ENCODE peak calls at places on chromosomes 16 and 17, in seven cellular contexts. H, X, J, B, Q, V and G are unnamed samples.

GRCh38 chr16:67150058-67150832 is 553 bp downstream of the B3GNT9 start:
- DNase-seq in H (peak; percentile 86), X (peak; percentile 86), J (peak; percentile 90), B (peak; percentile 31), Q (no peak), V (no peak), G (peak; percentile 83)

GRCh38 chr16:29983420-29984136 is 9.9 kb downstream of the TAOK2 start:
- DNase-seq in H (no peak), X (no peak), J (peak; percentile 73), B (no peak), Q (no peak), V (no peak), G (no peak)

GRCh38 chr17:71110326-71110725 is 941.0 kb downstream of the KCNJ2 start:
- DNase-seq in H (no peak), X (no peak), J (no peak), B (no peak), Q (peak; percentile 49), V (peak; percentile 12), G (no peak)

GRCh38 chr17:18213666-18214270 is 11.7 kb upstream of the LLGL1 start:
- DNase-seq in H (no peak), X (no peak), J (no peak), B (no peak), Q (no peak), V (no peak), G (no peak)

GRCh38 chr16:1177053-1177452 is 24.1 kb downstream of the CACNA1H start:
- DNase-seq in H (no peak), X (no peak), J (no peak), B (no peak), Q (no peak), V (no peak), G (no peak)

GRCh38 chr17:77451894-77452852 is 311.4 kb downstream of the SEC14L1 start:
- DNase-seq in H (peak; percentile 86), X (peak; percentile 90), J (peak; percentile 89), B (no peak), Q (no peak), V (no peak), G (peak; percentile 86)

GRCh38 chr17:16935241-16935663 is 36.7 kb downstream of the TNFRSF13B start:
- DNase-seq in H (no peak), X (no peak), J (no peak), B (no peak), Q (no peak), V (no peak), G (no peak)

GRCh38 chr16:117381-118365 is 20.8 kb downstream of the NPRL3 start:
- DNase-seq in H (peak; percentile 80), X (peak; percentile 74), J (peak; percentile 64), B (peak; percentile 36), Q (peak; percentile 59), V (peak; percentile 23), G (peak; percentile 95)

GRCh38 chr17:10870651-10871050 is 32.8 kb upstream of the PIRT start:
- DNase-seq in H (no peak), X (no peak), J (no peak), B (no peak), Q (no peak), V (no peak), G (no peak)

GRCh38 chr17:17723354-17724261 is 42.4 kb downstream of the RAI1 start:
- DNase-seq in H (peak; percentile 77), X (peak; percentile 85), J (peak; percentile 92), B (no peak), Q (no peak), V (no peak), G (peak; percentile 71)

DNA sequence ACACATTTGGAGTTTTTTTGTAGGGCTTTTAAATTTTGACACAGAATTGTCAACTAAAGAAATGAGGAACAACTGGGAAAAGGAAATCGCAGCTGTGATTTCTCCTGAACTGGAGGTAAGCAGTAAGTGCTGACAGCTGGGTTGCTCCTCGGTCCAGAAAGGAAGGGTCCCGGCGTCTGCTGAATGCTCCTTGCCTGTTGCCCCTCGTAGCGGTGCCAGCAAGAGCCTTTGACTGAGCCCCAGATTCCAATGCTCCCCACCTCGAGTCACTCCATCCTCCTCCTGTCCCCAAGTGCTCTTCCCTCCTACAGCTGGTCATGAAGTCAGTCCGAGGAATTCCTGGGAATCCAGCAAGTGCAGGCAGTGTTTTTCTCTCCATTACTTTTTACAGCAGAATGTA is 32.0 kb upstream of the ENDOV start:
- DNase-seq in H (no peak), X (no peak), J (no peak), B (no peak), Q (no peak), V (no peak), G (no peak)
- H3K36me3 ChIP-seq in H (no peaks in the 10 kb centered on the region), X (no peaks in the 10 kb centered on the region), J (peaks cover 56% of the 10 kb centered on the region), B (no peaks in the 10 kb centered on the region), Q (peaks cover 54% of the 10 kb centered on the region), V (peaks cover 16% of the 10 kb centered on the region), G (peaks cover 10% of the 10 kb centered on the region)

GRCh38 chr16:84294196-84295142 is at the start of gene WFDC1:
- DNase-seq in H (peak; percentile 37), X (peak; percentile 32), J (peak; percentile 70), B (no peak), Q (no peak), V (no peak), G (peak; percentile 43)
- TF ChIP-seq EZH2 in H (no peak), X (no peak), J (no peak), B (no peak), Q (no peak), V (no peak), G (no peak)

GRCh38 chr16:26765087-26765486 is 301.6 kb upstream of the C16orf82 start:
- DNase-seq in H (peak; percentile 24), X (peak; percentile 13), J (peak; percentile 54), B (no peak), Q (no peak), V (no peak), G (peak; percentile 22)
- TF ChIP-seq EZH2phosphoT487 in H (no peak), X (no peak), J (no peak), B (no peak), Q (no peak), V (no peak), G (no peak)

GRCh38 chr16:84992700-84993075 is 18.6 kb downstream of the ZDHHC7 start:
- DNase-seq in H (no peak), X (no peak), J (peak; percentile 69), B (no peak), Q (no peak), V (no peak), G (no peak)

GRCh38 chr16:84995666-84996065 is 15.7 kb downstream of the ZDHHC7 start:
- DNase-seq in H (no peak), X (no peak), J (no peak), B (no peak), Q (no peak), V (no peak), G (no peak)

GRCh38 chr16:84996365-84996764 is 15.0 kb downstream of the ZDHHC7 start:
- DNase-seq in H (no peak), X (no peak), J (no peak), B (no peak), Q (no peak), V (no peak), G (no peak)

GRCh38 chr16:84990782-84991181 is 20.6 kb downstream of the ZDHHC7 start:
- DNase-seq in H (no peak), X (no peak), J (no peak), B (no peak), Q (no peak), V (no peak), G (no peak)

GRCh38 chr16:84993926-84994325 is 17.4 kb downstream of the ZDHHC7 start:
- DNase-seq in H (no peak), X (no peak), J (no peak), B (no peak), Q (no peak), V (no peak), G (no peak)
- H3K36me3 ChIP-seq in H (no peaks in the 10 kb centered on the region), X (no peaks in the 10 kb centered on the region), J (no peaks in the 10 kb centered on the region), B (no peaks in the 10 kb centered on the region), Q (peaks cover 6% of the 10 kb centered on the region), V (peaks cover 28% of the 10 kb centered on the region), G (no peaks in the 10 kb centered on the region)

GRCh38 chr16:86498661-86499493 is 11.4 kb upstream of the FOXF1 start:
- DNase-seq in H (peak; percentile 56), X (no peak), J (no peak), B (no peak), Q (no peak), V (no peak), G (no peak)

GRCh38 chr16:86502856-86503748 is 7.2 kb upstream of the FOXF1 start:
- DNase-seq in H (peak; percentile 52), X (no peak), J (peak; percentile 26), B (no peak), Q (no peak), V (no peak), G (no peak)

GRCh38 chr16:86501989-86502855 is 8.1 kb upstream of the FOXF1 start:
- DNase-seq in H (no peak), X (no peak), J (no peak), B (no peak), Q (no peak), V (no peak), G (no peak)

GRCh38 chr16:86499889-86500707 is 10.2 kb upstream of the FOXF1 start:
- DNase-seq in H (peak; percentile 52), X (no peak), J (no peak), B (no peak), Q (no peak), V (no peak), G (peak; percentile 68)

DNA sequence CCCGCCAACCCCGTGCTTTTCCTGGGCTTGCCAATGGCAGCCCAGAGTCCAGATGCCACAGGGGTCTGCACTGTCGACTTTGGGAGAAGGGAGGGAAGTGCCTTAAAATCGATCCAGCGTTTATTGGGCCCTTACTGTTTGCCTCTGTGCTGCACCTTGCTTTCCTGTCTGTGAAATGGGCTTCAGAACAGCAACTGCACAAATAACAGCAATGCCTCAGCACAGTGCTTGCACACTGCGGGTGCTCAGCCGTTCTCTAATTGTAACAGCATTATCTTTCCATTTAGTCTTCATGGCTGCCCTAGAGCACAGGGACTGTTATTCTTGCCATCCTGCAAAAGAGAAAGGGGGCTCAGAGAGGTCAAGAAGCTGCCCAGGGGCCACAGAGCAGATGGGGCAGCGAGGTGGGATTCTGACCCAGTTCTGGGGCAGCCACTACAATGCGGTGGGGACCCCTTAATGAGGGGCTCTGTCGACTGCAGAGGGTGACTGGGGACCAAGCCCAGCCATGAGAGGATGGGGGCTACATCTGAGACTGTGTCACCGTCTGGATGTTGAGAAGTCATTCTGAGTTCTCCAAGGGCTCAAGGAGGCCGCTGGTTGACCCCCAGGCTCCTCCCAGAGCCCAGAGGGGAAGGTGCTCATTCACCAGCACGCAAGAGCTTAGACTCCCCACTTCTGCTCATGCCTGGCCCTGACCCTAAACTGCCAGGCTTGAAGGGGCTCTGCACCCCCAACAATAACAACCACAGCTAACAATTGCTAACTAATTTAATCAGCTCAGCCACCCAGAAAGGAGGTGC is 9.4 kb upstream of the FOXF1 start:
- DNase-seq in H (no peak), X (no peak), J (no peak), B (no peak), Q (no peak), V (no peak), G (no peak)
- TF ChIP-seq EZH2 in H (no peak), X (no peak), J (no peak), B (no peak), Q (no peak), V (no peak), G (peak; percentile 59)

GRCh38 chr17:43767053-43767712 is 8.6 kb upstream of the SOST start:
- DNase-seq in H (no peak), X (no peak), J (no peak), B (no peak), Q (no peak), V (no peak), G (no peak)
- TF ChIP-seq EZH2phosphoT487 in H (no peak), X (no peak), J (no peak), B (no peak), Q (no peak), V (no peak), G (no peak)